ENCODE peak calls at places on chromosomes 5 and 9, in six cellular contexts. One of them, this sample, is unnamed.

GRCh38 chr9:109329274-109330258 is 8.7 kb upstream of the EPB41L4B start:
- DNase-seq in K562: no peak
- DNase-seq in HepG2: peak; percentile 27
- DNase-seq in GM12878: no peak
- DNase-seq in GM12892: no peak
- DNase-seq in H1: no peak
- DNase-seq in this sample: no peak

GRCh38 chr9:104805441-104805840 is 41.5 kb downstream of the NIPSNAP3B start:
- DNase-seq in GM12878: no peak
- DNase-seq in H1: peak; percentile 6
- DNase-seq in K562: no peak
- DNase-seq in HepG2: no peak
- DNase-seq in GM12892: no peak
- DNase-seq in this sample: no peak

GRCh38 chr9:9817176-9817575 is 795.6 kb downstream of the PTPRD start:
- DNase-seq in GM12892: no peak
- DNase-seq in K562: no peak
- DNase-seq in H1: no peak
- DNase-seq in GM12878: no peak
- DNase-seq in HepG2: no peak
- DNase-seq in this sample: no peak

GRCh38 chr9:136565075-136565721 is 19.4 kb upstream of the NOTCH1 start:
- DNase-seq in HepG2: no peak
- DNase-seq in GM12892: no peak
- DNase-seq in H1: no peak
- DNase-seq in GM12878: no peak
- DNase-seq in K562: no peak
- DNase-seq in this sample: no peak

GRCh38 chr5:88480245-88480644 is 211.6 kb upstream of the TMEM161B start:
- DNase-seq in HepG2: no peak
- DNase-seq in K562: no peak
- DNase-seq in GM12878: no peak
- DNase-seq in H1: no peak
- DNase-seq in GM12892: no peak
- DNase-seq in this sample: no peak

GRCh38 chr9:133813749-133814585 is 75.8 kb upstream of the SARDH start:
- DNase-seq in HepG2: no peak
- DNase-seq in GM12892: no peak
- DNase-seq in H1: no peak
- DNase-seq in GM12878: no peak
- DNase-seq in K562: no peak
- DNase-seq in this sample: no peak

GRCh38 chr5:169909945-169910344 is 70.3 kb downstream of the INSYN2B start:
- DNase-seq in H1: no peak
- DNase-seq in HepG2: no peak
- DNase-seq in GM12878: no peak
- DNase-seq in GM12892: no peak
- DNase-seq in K562: no peak
- DNase-seq in this sample: no peak

GRCh38 chr5:168752416-168753190 is 173.4 kb upstream of the PANK3 start:
- DNase-seq in K562: no peak
- DNase-seq in GM12892: no peak
- DNase-seq in GM12878: no peak
- DNase-seq in H1: no peak
- DNase-seq in HepG2: no peak
- DNase-seq in this sample: no peak

GRCh38 chr5:172816887-172817418 is 17.1 kb upstream of the ERGIC1 start:
- DNase-seq in H1: no peak
- DNase-seq in HepG2: no peak
- DNase-seq in GM12892: no peak
- DNase-seq in GM12878: no peak
- DNase-seq in K562: peak; percentile 69
- DNase-seq in this sample: no peak

GRCh38 chr9:16023466-16023865 is 470.6 kb downstream of the CCDC171 start:
- DNase-seq in GM12878: no peak
- DNase-seq in HepG2: no peak
- DNase-seq in GM12892: no peak
- DNase-seq in H1: no peak
- DNase-seq in K562: no peak
- DNase-seq in this sample: no peak

GRCh38 chr9:13719981-13720380 is 440.5 kb upstream of the MPDZ start:
- DNase-seq in GM12892: no peak
- DNase-seq in K562: no peak
- DNase-seq in HepG2: no peak
- DNase-seq in H1: no peak
- DNase-seq in GM12878: no peak
- DNase-seq in this sample: no peak

GRCh38 chr5:72441861-72442540 is 65.2 kb downstream of the ZNF366 start:
- DNase-seq in HepG2: no peak
- DNase-seq in GM12878: no peak
- DNase-seq in GM12892: no peak
- DNase-seq in K562: no peak
- DNase-seq in H1: no peak
- DNase-seq in this sample: no peak

GRCh38 chr9:76180541-76180940 is 213.7 kb downstream of the RFK start:
- DNase-seq in GM12878: no peak
- DNase-seq in K562: no peak
- DNase-seq in H1: no peak
- DNase-seq in GM12892: no peak
- DNase-seq in HepG2: no peak
- DNase-seq in this sample: no peak

GRCh38 chr9:71587576-71588362 is 180.5 kb downstream of the CEMIP2 start:
- DNase-seq in GM12878: no peak
- DNase-seq in H1: no peak
- DNase-seq in HepG2: no peak
- DNase-seq in K562: no peak
- DNase-seq in GM12892: no peak
- DNase-seq in this sample: no peak

GRCh38 chr5:64166201-64166959 is 737 bp downstream of the RNF180 start:
- DNase-seq in HepG2: no peak
- DNase-seq in K562: no peak
- DNase-seq in GM12878: no peak
- DNase-seq in GM12892: no peak
- DNase-seq in H1: no peak
- DNase-seq in this sample: peak; percentile 8

GRCh38 chr9:68719847-68720246 is 14.8 kb downstream of the PIP5K1B start:
- DNase-seq in K562: no peak
- DNase-seq in GM12892: no peak
- DNase-seq in GM12878: no peak
- DNase-seq in HepG2: peak; percentile 47
- DNase-seq in H1: no peak
- DNase-seq in this sample: no peak

GRCh38 chr9:138101444-138102234 is 224.1 kb downstream of the CACNA1B start:
- DNase-seq in GM12892: no peak
- DNase-seq in GM12878: no peak
- DNase-seq in H1: peak; percentile 27
- DNase-seq in K562: no peak
- DNase-seq in HepG2: no peak
- DNase-seq in this sample: no peak

GRCh38 chr9:138103824-138104206 is 226.2 kb downstream of the CACNA1B start:
- DNase-seq in HepG2: no peak
- DNase-seq in H1: peak; percentile 35
- DNase-seq in K562: no peak
- DNase-seq in GM12892: no peak
- DNase-seq in GM12878: no peak
- DNase-seq in this sample: no peak

GRCh38 chr9:138103111-138103823 is 225.7 kb downstream of the CACNA1B start:
- DNase-seq in GM12892: no peak
- DNase-seq in H1: peak; percentile 26
- DNase-seq in K562: no peak
- DNase-seq in HepG2: no peak
- DNase-seq in GM12878: no peak
- DNase-seq in this sample: no peak

GRCh38 chr9:138100711-138101349 is 223.2 kb downstream of the CACNA1B start:
- DNase-seq in K562: no peak
- DNase-seq in H1: peak; percentile 63
- DNase-seq in GM12878: no peak
- DNase-seq in GM12892: no peak
- DNase-seq in HepG2: no peak
- DNase-seq in this sample: peak; percentile 12

DNA sequence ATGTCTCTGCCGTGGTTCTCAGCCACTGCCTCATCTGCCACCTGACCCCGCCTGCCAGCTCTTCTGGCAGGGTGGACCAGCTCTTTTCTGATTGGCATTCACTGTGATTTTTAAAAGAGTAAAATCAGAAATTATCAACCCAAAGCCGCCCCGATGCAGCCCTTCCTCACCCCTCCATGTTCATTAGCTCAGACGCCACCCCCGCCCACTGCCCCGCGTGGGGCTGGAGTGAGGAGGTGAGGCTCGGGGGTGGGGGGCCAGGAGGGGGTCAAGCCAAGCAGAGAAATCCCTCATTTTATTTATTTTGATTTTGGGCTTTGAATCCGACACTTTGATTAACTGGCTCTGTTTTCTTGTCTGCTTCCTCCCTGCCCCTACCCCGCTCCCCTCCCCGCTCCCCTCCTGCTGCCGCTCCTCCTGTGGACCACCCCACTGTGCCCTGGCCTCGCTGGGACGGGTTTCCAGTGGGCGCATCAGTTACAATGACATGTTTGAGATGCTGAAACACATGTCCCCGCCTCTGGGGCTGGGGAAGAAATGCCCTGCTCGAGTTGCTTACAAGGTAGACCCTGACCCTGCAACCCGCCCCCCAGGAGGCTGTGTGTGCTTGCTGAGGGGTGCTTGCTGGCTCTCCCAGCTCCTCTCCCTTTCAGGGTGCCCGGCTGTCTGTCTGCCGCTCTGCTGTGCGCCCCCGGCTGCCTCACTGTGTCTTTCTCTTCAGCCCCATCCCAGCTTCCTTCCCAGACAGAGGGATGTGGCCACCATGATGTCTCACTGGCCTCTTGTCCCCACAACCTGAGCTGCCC is 224.9 kb downstream of the CACNA1B start:
- DNase-seq in HepG2: no peak
- DNase-seq in GM12892: no peak
- DNase-seq in K562: no peak
- DNase-seq in H1: peak; percentile 23
- DNase-seq in GM12878: no peak
- DNase-seq in this sample: no peak
- TF ChIP-seq POLR2AphosphoS5 in HepG2: no peak
- TF ChIP-seq POLR2AphosphoS5 in GM12892: no peak
- TF ChIP-seq POLR2AphosphoS5 in K562: no peak
- TF ChIP-seq POLR2AphosphoS5 in H1: no peak
- TF ChIP-seq POLR2AphosphoS5 in GM12878: no peak
- TF ChIP-seq POLR2AphosphoS5 in this sample: no peak

DNA sequence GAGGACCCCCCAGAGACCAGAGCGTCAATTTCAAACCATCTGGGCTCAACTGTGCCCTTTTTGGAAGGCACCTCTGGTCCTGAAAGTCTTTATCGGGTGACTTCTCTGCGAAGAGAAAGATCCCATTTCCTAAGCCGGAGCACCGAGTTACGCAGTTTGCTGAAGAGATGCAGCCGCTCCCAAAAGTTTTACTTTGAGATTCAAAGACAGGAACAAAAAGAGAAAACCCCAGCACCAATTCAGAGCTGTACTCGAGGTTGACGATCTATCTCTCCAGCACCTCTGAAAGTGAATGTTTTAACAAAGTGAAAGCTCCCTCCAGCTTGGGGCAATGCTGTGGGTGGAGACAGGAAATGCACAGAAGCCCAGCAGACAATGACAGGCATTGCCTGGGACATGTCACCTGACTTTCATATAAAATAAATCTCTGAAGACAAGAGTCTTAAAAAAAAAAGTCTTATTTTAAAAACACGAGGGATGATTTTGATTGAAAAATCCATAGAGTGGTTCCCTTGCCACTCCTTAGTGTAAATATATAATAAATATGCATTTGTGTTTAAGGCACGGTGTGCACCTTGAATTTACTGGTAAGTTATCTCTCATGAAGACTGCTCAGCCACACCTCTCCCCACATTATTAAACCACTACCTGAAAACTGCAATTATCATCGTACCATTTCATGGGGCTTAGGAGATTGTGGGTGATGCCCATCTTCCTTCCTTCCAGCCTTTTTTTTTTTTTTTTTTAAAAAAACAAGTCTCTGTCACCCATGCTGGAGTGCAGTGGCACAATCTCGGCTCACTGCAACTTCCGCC is 79.9 kb downstream of the FNBP1 start:
- DNase-seq in GM12878: peak; percentile 59
- DNase-seq in K562: peak; percentile 46
- DNase-seq in HepG2: no peak
- DNase-seq in H1: no peak
- DNase-seq in GM12892: peak; percentile 38
- DNase-seq in this sample: peak; percentile 39
- TF ChIP-seq POLR2A in GM12878: peak; percentile 58
- TF ChIP-seq POLR2A in K562: peak; percentile 67
- TF ChIP-seq POLR2A in HepG2: no peak
- TF ChIP-seq POLR2A in H1: peak; percentile 54
- TF ChIP-seq POLR2A in GM12892: peak; percentile 60
- TF ChIP-seq POLR2A in this sample: peak; percentile 82

GRCh38 chr5:115599924-115600323 is 2.4 kb downstream of the TICAM2 start:
- DNase-seq in GM12892: no peak
- DNase-seq in HepG2: no peak
- DNase-seq in GM12878: no peak
- DNase-seq in K562: no peak
- DNase-seq in H1: no peak
- DNase-seq in this sample: no peak

GRCh38 chr5:115602585-115603125 is 376 bp upstream of the TICAM2 start:
- DNase-seq in H1: no peak
- DNase-seq in GM12892: no peak
- DNase-seq in GM12878: no peak
- DNase-seq in HepG2: no peak
- DNase-seq in K562: peak; percentile 17
- DNase-seq in this sample: no peak

GRCh38 chr5:115600771-115601170 is 1.5 kb downstream of the TICAM2 start:
- DNase-seq in HepG2: no peak
- DNase-seq in GM12878: no peak
- DNase-seq in GM12892: no peak
- DNase-seq in H1: no peak
- DNase-seq in K562: no peak
- DNase-seq in this sample: no peak

GRCh38 chr5:115599502-115599901 is 2.8 kb downstream of the TICAM2 start:
- DNase-seq in GM12878: no peak
- DNase-seq in GM12892: no peak
- DNase-seq in HepG2: no peak
- DNase-seq in H1: no peak
- DNase-seq in K562: no peak
- DNase-seq in this sample: peak; percentile 18

GRCh38 chr5:115601709-115602584 is at the start of gene TICAM2:
- DNase-seq in HepG2: no peak
- DNase-seq in GM12892: peak; percentile 62
- DNase-seq in K562: peak; percentile 71
- DNase-seq in H1: peak; percentile 80
- DNase-seq in GM12878: peak; percentile 77
- DNase-seq in this sample: peak; percentile 43
- TF ChIP-seq TAF1 in HepG2: no peak
- TF ChIP-seq TAF1 in GM12892: peak; percentile 56
- TF ChIP-seq TAF1 in K562: no peak
- TF ChIP-seq TAF1 in H1: no peak
- TF ChIP-seq TAF1 in GM12878: peak; percentile 74
- TF ChIP-seq TAF1 in this sample: peak; percentile 29

DNA sequence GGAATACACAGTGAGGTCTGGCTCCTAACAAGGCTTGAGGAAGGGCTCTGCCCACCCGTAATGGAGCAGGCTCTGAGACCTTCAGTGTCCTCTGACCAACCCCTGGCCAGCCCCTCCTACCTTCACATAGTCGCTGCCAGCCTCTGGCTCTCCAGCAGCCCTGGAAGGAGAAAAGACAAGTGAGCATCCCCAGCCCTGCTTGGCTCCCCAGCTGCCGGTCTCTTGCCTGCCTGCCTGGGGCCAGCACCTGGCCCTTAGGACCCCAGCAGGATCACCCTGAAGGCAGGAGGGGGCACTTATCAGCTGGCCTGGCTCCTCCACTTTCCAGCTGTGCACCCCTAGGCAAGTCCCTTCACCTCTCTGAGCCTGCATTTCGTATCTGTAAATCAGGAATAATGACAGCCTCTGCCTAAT is 17.0 kb downstream of the SH2D3C start:
- DNase-seq in HepG2: no peak
- DNase-seq in GM12878: no peak
- DNase-seq in GM12892: no peak
- DNase-seq in H1: no peak
- DNase-seq in K562: no peak
- DNase-seq in this sample: no peak
- TF ChIP-seq POLR2AphosphoS5 in HepG2: no peak
- TF ChIP-seq POLR2AphosphoS5 in GM12878: no peak
- TF ChIP-seq POLR2AphosphoS5 in GM12892: no peak
- TF ChIP-seq POLR2AphosphoS5 in H1: no peak
- TF ChIP-seq POLR2AphosphoS5 in K562: no peak
- TF ChIP-seq POLR2AphosphoS5 in this sample: no peak